ENCODE peak calls at places on chromosomes 7 and 10, in six cellular contexts. U is suprapubic skin, O is MM.1S, A is astrocyte, X is OCI-LY7, S is GM12865. Q is an unnamed sample.
A peak's percentile ranks its signal among the peaks of the same experiment; 100 is the strongest.

GRCh38 chr10:132585732-132586722 is 48.4 kb downstream of the INPP5A start:
- DNase-seq in U (no peak), O (no peak), A (no peak), X (no peak), S (no peak), Q (no peak)

GRCh38 chr10:110408203-110408871 is 89.4 kb upstream of the DUSP5 start:
- DNase-seq in U (no peak), O (no peak), A (no peak), X (no peak), S (peak; percentile 36), Q (no peak)

GRCh38 chr7:5702876-5703571 is 78.4 kb downstream of the RNF216 start:
- DNase-seq in U (no peak), O (no peak), A (peak; percentile 75), X (no peak), S (no peak), Q (no peak)

GRCh38 chr7:11213246-11213645 is 239.6 kb downstream of the PHF14 start:
- DNase-seq in U (no peak), O (no peak), A (no peak), X (no peak), S (no peak), Q (no peak)

GRCh38 chr7:128895320-128895719 is 15.2 kb downstream of the KCP start:
- DNase-seq in U (no peak), O (no peak), A (no peak), X (no peak), S (no peak), Q (no peak)

GRCh38 chr10:113939212-113939860 is 84.9 kb downstream of the NHLRC2 start:
- DNase-seq in U (no peak), O (no peak), A (no peak), X (no peak), S (no peak), Q (no peak)

GRCh38 chr10:9036711-9037204 is 982.3 kb downstream of the GATA3 start:
- DNase-seq in U (no peak), O (no peak), A (no peak), X (no peak), S (no peak), Q (no peak)

GRCh38 chr10:95881316-95881715 is 26.5 kb upstream of the CC2D2B start:
- DNase-seq in U (no peak), O (no peak), A (no peak), X (no peak), S (no peak), Q (no peak)

GRCh38 chr7:103715376-103716110 is 269.5 kb upstream of the SLC26A5 start:
- DNase-seq in U (no peak), O (no peak), A (peak; percentile 23), X (no peak), S (no peak), Q (no peak)

GRCh38 chr7:49613759-49614158 is 159.7 kb upstream of the VWC2 start:
- DNase-seq in U (no peak), O (no peak), A (no peak), X (no peak), S (no peak), Q (no peak)

GRCh38 chr10:44878704-44879530 is 32.2 kb upstream of the TMEM72 start:
- DNase-seq in U (peak; percentile 91), O (peak; percentile 57), A (peak; percentile 62), X (no peak), S (peak; percentile 78), Q (peak; percentile 81)
- H3K4me3 ChIP-seq in U (peak overlapping the region; percentile 45), O (peak overlapping the region; percentile 36), A (peak overlapping the region; percentile 60), X (no peak overlapping the region), S (peak overlapping the region; percentile 29), Q (peak overlapping the region; percentile 48)

DNA sequence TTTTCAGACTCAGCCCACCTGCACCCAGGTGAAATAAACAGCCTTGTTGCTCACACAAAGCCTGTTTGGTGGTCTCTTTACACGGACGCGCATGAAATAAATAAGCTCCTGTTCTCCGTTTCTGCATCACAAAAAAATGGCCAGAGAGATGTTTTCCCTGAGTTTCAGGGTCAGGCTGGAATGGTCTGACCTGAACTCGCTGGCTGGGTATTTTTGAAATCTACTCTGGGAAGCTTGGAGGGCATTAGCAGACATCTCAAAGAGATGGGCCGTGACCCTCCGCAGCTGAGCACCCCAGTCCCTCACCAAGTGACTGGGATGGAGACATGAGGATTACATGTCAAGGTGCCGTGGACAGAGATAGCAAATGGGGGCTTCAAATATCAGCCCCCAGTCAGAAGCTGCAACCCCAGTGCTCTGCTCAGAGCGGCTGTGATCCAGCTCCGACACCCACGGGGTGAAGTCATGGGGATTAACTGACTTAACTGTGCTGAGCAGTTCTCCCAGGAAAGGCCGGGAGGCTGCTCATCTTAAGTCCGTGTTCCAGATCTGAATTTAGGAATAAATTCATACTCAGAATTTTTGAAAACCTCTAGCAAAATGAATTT is 22.3 kb downstream of the CALML5 start:
- DNase-seq in U (no peak), O (no peak), A (no peak), X (no peak), S (no peak), Q (no peak)
- H3K4me3 ChIP-seq in U (no peak overlapping the region), O (no peak overlapping the region), A (no peak overlapping the region), X (no peak overlapping the region), S (no peak overlapping the region), Q (no peak overlapping the region)

DNA sequence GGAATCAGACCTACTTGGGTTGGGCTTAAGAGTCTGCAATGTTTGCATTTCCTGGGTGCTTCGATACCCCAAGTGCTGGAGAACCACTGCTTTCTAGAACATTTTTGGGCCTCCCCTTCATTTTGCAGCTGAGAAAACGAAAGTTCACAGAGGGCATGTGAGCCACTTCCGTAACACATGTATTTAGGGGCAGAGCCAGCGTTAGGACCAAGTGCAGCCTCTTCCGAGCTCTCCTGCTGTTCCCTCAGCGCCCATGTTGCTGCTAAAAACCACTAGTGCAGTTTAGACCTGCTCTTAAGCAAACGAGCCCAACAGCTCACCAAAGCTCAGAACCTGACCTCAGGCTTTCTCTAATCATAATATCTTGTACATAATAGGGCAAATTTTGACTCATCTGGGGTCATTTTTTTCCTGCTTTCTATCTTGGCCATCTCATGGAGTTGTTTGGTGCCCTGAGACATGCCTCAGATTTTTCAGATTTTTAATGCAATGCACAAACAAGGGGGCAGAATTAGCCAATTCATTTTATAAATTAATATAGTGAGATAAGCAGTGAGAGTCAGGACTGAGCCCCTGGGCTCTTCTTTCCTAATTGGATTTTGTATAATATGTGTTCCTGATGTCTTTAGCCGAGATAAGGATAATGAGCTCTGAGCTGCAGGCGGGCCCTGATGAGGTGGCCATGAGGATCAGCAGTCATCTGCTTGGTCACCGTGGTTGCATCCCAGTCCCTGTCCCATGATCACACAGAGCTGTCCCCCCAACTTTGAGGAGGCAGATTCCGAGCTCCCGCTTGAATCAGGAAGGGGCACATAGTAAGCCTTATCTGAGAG is 12.9 kb downstream of the BAG3 start:
- DNase-seq in U (no peak), O (peak; percentile 71), A (no peak), X (no peak), S (peak; percentile 86), Q (peak; percentile 80)
- H3K4me3 ChIP-seq in U (no peak overlapping the region), O (peak overlapping the region; percentile 24), A (no peak overlapping the region), X (no peak overlapping the region), S (no peak overlapping the region), Q (peak overlapping the region; percentile 34)

DNA sequence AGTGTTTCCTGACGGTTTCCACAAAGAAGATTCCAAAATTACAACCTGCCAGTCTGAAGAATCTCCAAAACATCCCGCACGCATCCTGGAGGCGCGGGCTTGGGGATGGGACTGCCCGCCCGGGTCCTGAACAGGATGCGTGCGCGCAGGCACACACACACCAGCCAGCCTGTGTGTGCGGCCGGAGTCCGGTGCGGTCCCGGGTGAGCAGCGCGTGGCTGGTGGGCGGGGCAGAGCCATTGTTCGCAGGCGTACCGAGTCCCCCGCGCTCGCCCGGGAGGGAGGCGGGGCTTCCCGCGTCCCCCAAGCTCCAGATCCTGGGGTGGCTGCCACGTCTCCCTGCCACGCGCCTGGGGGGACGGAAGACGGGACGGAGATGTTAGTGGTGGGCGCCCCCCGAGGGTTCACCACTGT is 675 bp upstream of the SCD start:
- DNase-seq in U (peak; percentile 84), O (peak; percentile 65), A (peak; percentile 75), X (peak; percentile 87), S (peak; percentile 89), Q (peak; percentile 54)
- H3K4me3 ChIP-seq in U (peak overlapping the region; percentile 75), O (peak overlapping the region; percentile 99), A (peak overlapping the region; percentile 97), X (peak overlapping the region; percentile 95), S (peak overlapping the region; percentile 67), Q (peak overlapping the region; percentile 97)

DNA sequence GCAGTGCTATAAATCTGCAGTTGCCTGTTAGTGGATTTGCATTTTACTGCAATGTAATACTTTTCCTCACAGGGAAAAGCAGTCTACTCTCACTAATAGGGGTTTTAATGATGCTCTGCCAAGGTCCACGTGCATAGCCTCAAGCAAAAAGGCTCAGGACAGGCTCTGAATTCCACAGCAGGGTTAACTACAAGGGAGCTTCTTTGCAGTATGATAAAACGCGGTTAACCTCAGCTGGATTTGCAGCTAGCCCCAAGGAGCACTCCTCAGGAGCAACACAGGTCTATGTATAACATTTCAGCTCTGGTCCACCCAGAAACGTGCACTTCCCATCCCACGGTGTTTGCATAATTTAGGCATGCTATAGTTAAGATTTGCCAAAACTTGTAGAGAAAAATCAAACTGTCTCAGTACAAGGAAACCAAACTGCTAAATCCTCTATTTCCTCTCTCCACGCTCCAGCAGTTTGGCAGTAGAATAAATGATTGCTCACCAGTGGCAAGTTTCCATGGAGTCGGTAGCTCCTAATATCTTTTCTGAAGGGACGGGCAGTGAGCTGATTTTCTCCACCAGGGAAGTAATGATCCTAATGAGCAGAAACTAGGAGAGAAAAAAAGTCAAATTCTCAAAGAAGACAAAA is 13.1 kb upstream of the ASB4 start:
- DNase-seq in U (no peak), O (no peak), A (peak; percentile 63), X (no peak), S (no peak), Q (no peak)
- H3K4me3 ChIP-seq in U (no peak overlapping the region), O (no peak overlapping the region), A (no peak overlapping the region), X (no peak overlapping the region), S (no peak overlapping the region), Q (no peak overlapping the region)

GRCh38 chr10:89302628-89303027 is 782 bp downstream of the IFIT2 start:
- DNase-seq in U (no peak), O (no peak), A (no peak), X (no peak), S (no peak), Q (no peak)
- H3K4me3 ChIP-seq in U (peak overlapping the region; percentile 54), O (no peak overlapping the region), A (peak overlapping the region; percentile 57), X (peak overlapping the region; percentile 69), S (peak overlapping the region; percentile 61), Q (peak overlapping the region; percentile 51)

Q was measured in Jurkat, Clone E6-1.